ENCODE peak calls at places on chromosomes 13 and 19, in ten cellular contexts. W is activated CD4-positive, alpha-beta T cell treated with anti-CD3 and anti-CD28 coated beads for 36 hours; Y is aorta; J is HS-5; A is H9; G is fibroblast of mammary gland; C is NCI-H774; Q is CD4-positive, CD25-positive, alpha-beta regulatory T cell; M is GDM1; E is HTR-8/SVneo. X is an unnamed sample.

GRCh38 chr13:26255717-26256277 is 1.9 kb downstream of the CDK8 start:
- DNase-seq in M (no peak), Y (no peak), Q (no peak), E (peak; percentile 1), C (no peak), G (peak; percentile 6), W (no peak), A (no peak), J (no peak), X (no peak)

GRCh38 chr19:56245062-56245740 is 27.3 kb upstream of the EDDM13 start:
- DNase-seq in M (no peak), Q (no peak), G (peak; percentile 70), C (no peak), Y (no peak), W (no peak), J (peak; percentile 41), E (no peak), A (no peak), X (no peak)

GRCh38 chr13:23960566-23961156 is 63.4 kb upstream of the C1QTNF9B start:
- DNase-seq in M (no peak), E (no peak), C (no peak), G (peak; percentile 59), A (no peak), Y (no peak), Q (no peak), J (no peak), W (peak; percentile 16), X (no peak)

GRCh38 chr19:53101518-53101917 is 1.7 kb downstream of the ZNF160 start:
- DNase-seq in A (no peak), G (peak; percentile 14), J (no peak), Q (no peak), M (no peak), Y (no peak), W (peak; percentile 57), C (no peak), E (no peak), X (no peak)

GRCh38 chr13:28492527-28493367 is 2.2 kb downstream of the FLT1 start:
- DNase-seq in E (no peak), J (no peak), M (no peak), Q (no peak), Y (no peak), A (no peak), W (peak; percentile 74), G (no peak), C (no peak), X (no peak)

GRCh38 chr19:49224856-49225255 is 67.3 kb downstream of the TRPM4 start:
- DNase-seq in A (peak; percentile 87), G (peak; percentile 53), Q (no peak), W (peak; percentile 74), Y (no peak), M (no peak), J (no peak), E (peak; percentile 71), C (peak; percentile 46), X (peak; percentile 71)

GRCh38 chr13:27379694-27380596 is 44.5 kb upstream of the GTF3A start:
- DNase-seq in Q (peak; percentile 21), E (peak; percentile 48), W (peak; percentile 81), Y (peak; percentile 81), M (peak; percentile 75), J (no peak), A (peak; percentile 88), C (peak; percentile 18), G (peak; percentile 49), X (no peak)

GRCh38 chr19:294819-295686 is 3.9 kb upstream of the PLPP2 start:
- DNase-seq in W (peak; percentile 71), Y (peak; percentile 83), Q (peak; percentile 8), J (no peak), G (peak; percentile 10), E (no peak), A (peak; percentile 80), C (peak; percentile 33), M (no peak), X (peak; percentile 57)

GRCh38 chr13:29362849-29363604 is 232.5 kb downstream of the SLC7A1 start:
- DNase-seq in A (peak; percentile 81), G (peak; percentile 56), C (peak; percentile 3), W (peak; percentile 54), E (peak; percentile 68), J (no peak), M (peak; percentile 19), Q (no peak), Y (no peak), X (no peak)

GRCh38 chr19:49217382-49217781 is 59.8 kb downstream of the TRPM4 start:
- DNase-seq in C (no peak), W (no peak), Y (no peak), G (no peak), J (no peak), A (no peak), E (no peak), M (no peak), Q (no peak), X (no peak)

GRCh38 chr19:1455336-1456120 is 5.6 kb downstream of the APC2 start:
- DNase-seq in A (peak; percentile 98), G (peak; percentile 69), Y (no peak), W (peak; percentile 85), M (peak; percentile 72), C (peak; percentile 95), Q (peak; percentile 56), J (no peak), E (no peak), X (no peak)

GRCh38 chr13:97179501-97179900 is 42.6 kb upstream of the MBNL2 start:
- DNase-seq in M (no peak), W (no peak), Q (no peak), G (no peak), E (no peak), Y (no peak), C (no peak), A (no peak), J (no peak), X (no peak)